ENCODE peak calls at places on chromosomes 13 and 19, in nine cellular contexts. D is breast epithelium; L is cardiac fibroblast; Z is stimulated activated CD8-positive, alpha-beta memory T cell treated with anti-CD3 and anti-CD28 coated beads, Interleukin-4, amount 100 ng/mL, for 48 hours; K is Peyer's patch; A is activated T-helper 2 cell treated with anti-CD3 and anti-CD28 coated beads, Interferon-gamma antibody, Interleukin-2, Interleukin-4, amounts not matched to agents 10 μg/mL and 5 μg/mL and 100 μg/mL, durations not matched to agents 14 hours and 24 hours and 36 hours; G is HFFc6; N is Right ventricle myocardium superior; T is astrocyte of the cerebellum. I is an unnamed sample.

GRCh38 chr13:74067818-74068217 is 66.4 kb downstream of the KLF12 start:
- DNase-seq in D (no peak), L (no peak), Z (no peak), K (no peak), A (no peak), G (no peak), N (no peak), T (no peak), I (no peak)

GRCh38 chr13:102012299-102013293 is 389.3 kb downstream of the FGF14 start:
- DNase-seq in D (no peak), L (no peak), Z (no peak), K (no peak), A (no peak), G (no peak), N (peak; percentile 45), T (no peak), I (no peak)

GRCh38 chr19:2337329-2337707 is 8.8 kb downstream of the SPPL2B start:
- DNase-seq in D (no peak), L (peak; percentile 70), Z (no peak), K (no peak), A (no peak), G (peak; percentile 59), N (no peak), T (peak; percentile 19), I (no peak)

GRCh38 chr19:48059331-48059730 is 15.5 kb upstream of the CABP5 start:
- DNase-seq in D (no peak), L (no peak), Z (peak; percentile 26), K (no peak), A (no peak), G (no peak), N (no peak), T (no peak), I (no peak)

GRCh38 chr19:43799502-43800142 is 2.6 kb downstream of the LYPD5 start:
- DNase-seq in D (no peak), L (no peak), Z (no peak), K (no peak), A (no peak), G (no peak), N (no peak), T (no peak), I (no peak)

GRCh38 chr13:28219408-28220099 is 81.2 kb downstream of the PAN3 start:
- DNase-seq in D (no peak), L (no peak), Z (no peak), K (no peak), A (no peak), G (no peak), N (no peak), T (no peak), I (no peak)

GRCh38 chr19:14004619-14005380 is 1.3 kb downstream of the RFX1 start:
- DNase-seq in D (peak; percentile 83), L (no peak), Z (no peak), K (peak; percentile 74), A (no peak), G (no peak), N (peak; percentile 75), T (no peak), I (no peak)

GRCh38 chr19:39381910-39382611 is 8.8 kb downstream of the PAF1 start:
- DNase-seq in D (no peak), L (no peak), Z (no peak), K (no peak), A (no peak), G (no peak), N (no peak), T (no peak), I (no peak)

GRCh38 chr19:18282021-18282787 is 782 bp upstream of the JUND start:
- DNase-seq in D (peak; percentile 72), L (no peak), Z (peak; percentile 65), K (peak; percentile 77), A (no peak), G (peak; percentile 57), N (peak; percentile 72), T (no peak), I (no peak)

GRCh38 chr13:101481421-101481820 is 28.9 kb downstream of the ITGBL1 start:
- DNase-seq in D (no peak), L (no peak), Z (no peak), K (no peak), A (no peak), G (no peak), N (no peak), T (no peak), I (no peak)

GRCh38 chr19:2171349-2172145 is 7.8 kb downstream of the DOT1L start:
- DNase-seq in D (no peak), L (peak; percentile 60), Z (peak; percentile 90), K (peak; percentile 85), A (peak; percentile 19), G (no peak), N (peak; percentile 77), T (no peak), I (no peak)

I was measured in vagina.